ENCODE peak calls at places on chromosome 17, in six cellular contexts. S is transverse colon, E is stomach, R is GM12878, J is sigmoid colon, Q is prostate gland. P is an unnamed sample.

GRCh38 chr17:33205552-33205951 is 87.5 kb downstream of the ASIC2 start:
- DNase-seq in S (no peak), E (no peak), R (no peak), J (no peak), Q (no peak), P (no peak)

GRCh38 chr17:63675607-63676539 is 24.1 kb downstream of the LIMD2 start:
- DNase-seq in S (peak), E (peak), R (no peak), J (peak), Q (peak), P (no peak)

GRCh38 chr17:75625813-75626486 is 7.3 kb upstream of the SMIM5 start:
- DNase-seq in S (no peak), E (no peak), R (no peak), J (no peak), Q (no peak), P (no peak)

GRCh38 chr17:15507001-15507400 is 39.6 kb upstream of the CDRT4 start:
- DNase-seq in S (no peak), E (no peak), R (no peak), J (no peak), Q (no peak), P (no peak)

GRCh38 chr17:35745749-35746320 is 7.2 kb downstream of the GAS2L2 start:
- DNase-seq in S (no peak), E (no peak), R (no peak), J (no peak), Q (no peak), P (no peak)

GRCh38 chr17:60361889-60362288 is 30.0 kb downstream of the USP32 start:
- DNase-seq in S (no peak), E (no peak), R (no peak), J (no peak), Q (no peak), P (no peak)

GRCh38 chr17:42135664-42136653 is 13.4 kb downstream of the HSPB9 start:
- DNase-seq in S (peak), E (peak), R (no peak), J (peak), Q (no peak), P (peak)

GRCh38 chr17:52823155-52823554 is 664.6 kb upstream of the CA10 start:
- DNase-seq in S (no peak), E (no peak), R (no peak), J (no peak), Q (no peak), P (no peak)

GRCh38 chr17:48692049-48692448 is 30.3 kb downstream of the PRAC1 start:
- DNase-seq in S (no peak), E (no peak), R (no peak), J (no peak), Q (no peak), P (no peak)

GRCh38 chr17:73531171-73531570 is 113.1 kb downstream of the SDK2 start:
- DNase-seq in S (no peak), E (no peak), R (no peak), J (no peak), Q (no peak), P (no peak)

GRCh38 chr17:67491009-67491677 is 114.1 kb downstream of the PITPNC1 start:
- DNase-seq in S (peak), E (peak), R (no peak), J (peak), Q (peak), P (peak)

GRCh38 chr17:46027326-46028325 is 28.6 kb downstream of the STH start:
- DNase-seq in S (no peak), E (no peak), R (no peak), J (no peak), Q (no peak), P (peak)

GRCh38 chr17:37168731-37169353 is 206.9 kb upstream of the C17orf78 start:
- DNase-seq in S (no peak), E (no peak), R (no peak), J (no peak), Q (no peak), P (no peak)

GRCh38 chr17:17609121-17609520 is 17.6 kb upstream of the PEMT start:
- DNase-seq in S (no peak), E (no peak), R (no peak), J (no peak), Q (no peak), P (no peak)

GRCh38 chr17:34733351-34733750 is 154.0 kb downstream of the TMEM132E start:
- DNase-seq in S (no peak), E (no peak), R (no peak), J (peak), Q (no peak), P (no peak)

GRCh38 chr17:68832140-68832871 is 122.9 kb downstream of the ABCA8 start:
- DNase-seq in S (peak), E (no peak), R (no peak), J (no peak), Q (no peak), P (no peak)

GRCh38 chr17:54277868-54278267 is 455.1 kb downstream of the KIF2B start:
- DNase-seq in S (no peak), E (no peak), R (no peak), J (no peak), Q (no peak), P (no peak)

GRCh38 chr17:74736423-74737298 is at the start of gene RAB37:
- DNase-seq in S (peak), E (peak), R (no peak), J (no peak), Q (no peak), P (peak)

GRCh38 chr17:17900615-17901520 is 64.1 kb upstream of the SREBF1 start:
- DNase-seq in S (peak), E (peak), R (no peak), J (peak), Q (peak), P (peak)

GRCh38 chr17:27236710-27237315 is 57.1 kb upstream of the WSB1 start:
- DNase-seq in S (peak), E (peak), R (no peak), J (peak), Q (peak), P (no peak)

DNA sequence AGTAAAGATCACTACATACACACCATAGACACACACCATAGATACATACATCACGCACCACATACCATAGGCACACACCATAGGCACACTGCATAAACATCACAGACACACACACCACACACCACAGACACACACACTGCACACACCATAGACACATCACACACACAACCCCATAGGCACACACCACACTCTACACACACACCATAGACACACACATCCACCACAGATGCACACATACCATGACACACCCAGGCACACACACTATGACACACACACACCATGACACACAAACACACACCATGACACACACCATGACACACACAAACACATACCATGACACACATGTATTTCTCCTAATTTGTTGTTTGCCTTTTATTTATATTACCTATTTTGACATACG is 14.1 kb downstream of the TBC1D16 start:
- DNase-seq in S (no peak), E (no peak), R (no peak), J (no peak), Q (no peak), P (no peak)
- TF ChIP-seq CTCF in S (no peak), E (no peak), R (no peak), J (no peak), Q (no peak), P (no peak)

GRCh38 chr17:79182176-79183160 is 107.8 kb downstream of the ENGASE start:
- DNase-seq in S (no peak), E (no peak), R (no peak), J (no peak), Q (no peak), P (no peak)

GRCh38 chr17:79186406-79186805 is 111.8 kb downstream of the ENGASE start:
- DNase-seq in S (no peak), E (no peak), R (no peak), J (no peak), Q (no peak), P (no peak)

GRCh38 chr17:79185671-79186070 is 111.0 kb downstream of the ENGASE start:
- DNase-seq in S (no peak), E (no peak), R (no peak), J (no peak), Q (no peak), P (no peak)

GRCh38 chr17:79180358-79181005 is 105.9 kb downstream of the ENGASE start:
- DNase-seq in S (no peak), E (no peak), R (no peak), J (no peak), Q (no peak), P (no peak)

DNA sequence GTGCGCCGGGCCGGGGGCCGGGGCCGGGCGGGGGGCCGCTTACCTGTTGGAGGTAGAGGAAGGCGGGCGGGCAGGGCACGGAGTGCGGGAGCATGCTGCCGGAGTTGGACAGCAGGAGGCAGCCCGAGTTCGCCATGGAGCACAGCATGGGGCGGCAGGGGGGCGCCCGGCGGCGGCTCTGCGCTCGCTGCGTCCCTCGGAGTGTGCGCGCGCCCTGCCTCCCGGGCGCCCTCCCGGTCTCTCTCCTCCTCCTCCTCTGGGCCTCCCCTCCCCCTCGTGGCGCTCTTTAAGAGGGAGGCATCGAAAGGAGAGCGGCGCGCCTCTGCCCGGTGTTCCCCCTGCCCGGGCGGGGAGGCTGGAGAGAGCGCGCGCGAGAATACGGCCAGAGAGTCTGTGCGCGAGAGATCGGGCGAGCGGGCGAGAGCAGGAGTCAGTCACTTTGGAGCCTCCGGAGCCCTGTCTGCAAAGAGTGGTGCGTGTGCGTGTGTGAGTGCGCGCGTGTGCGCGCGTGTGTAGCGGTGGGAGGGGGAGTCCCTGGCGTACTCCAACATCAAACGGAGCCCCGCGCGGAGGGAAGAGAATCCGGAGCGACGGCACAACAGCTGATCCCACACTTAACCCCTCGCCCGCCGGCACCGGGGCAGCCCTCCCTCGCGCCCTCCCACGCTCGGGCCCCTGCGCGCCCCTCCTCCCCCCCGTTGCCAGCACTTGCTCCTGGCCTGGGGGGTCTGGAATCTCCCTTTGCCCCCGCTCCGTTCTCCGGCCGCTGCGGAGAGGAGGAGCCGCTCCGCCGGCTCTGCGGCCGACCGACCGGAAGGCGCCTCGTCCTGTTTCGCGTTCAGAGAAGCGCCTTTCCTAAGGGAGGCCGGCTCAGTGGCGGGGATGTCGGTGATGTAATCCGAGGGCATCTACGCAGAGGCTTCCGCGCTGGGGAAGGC is 108.9 kb downstream of the ENGASE start:
- DNase-seq in S (no peak), E (no peak), R (no peak), J (no peak), Q (no peak), P (no peak)
- TF ChIP-seq POLR2AphosphoS5 in S (no peak), E (no peak), R (no peak), J (no peak), Q (no peak), P (no peak)

GRCh38 chr17:31061678-31062077 is 33.1 kb upstream of the NF1 start:
- DNase-seq in S (no peak), E (no peak), R (no peak), J (no peak), Q (no peak), P (no peak)
- TF ChIP-seq CTCF in S (no peak), E (no peak), R (peak), J (no peak), Q (no peak), P (no peak)

GRCh38 chr17:50056217-50056960 is 479 bp downstream of the ITGA3 start:
- DNase-seq in S (peak), E (peak), R (no peak), J (peak), Q (peak), P (peak)
- TF ChIP-seq POLR2AphosphoS5 in S (peak), E (no peak), R (no peak), J (no peak), Q (no peak), P (no peak)

DNA sequence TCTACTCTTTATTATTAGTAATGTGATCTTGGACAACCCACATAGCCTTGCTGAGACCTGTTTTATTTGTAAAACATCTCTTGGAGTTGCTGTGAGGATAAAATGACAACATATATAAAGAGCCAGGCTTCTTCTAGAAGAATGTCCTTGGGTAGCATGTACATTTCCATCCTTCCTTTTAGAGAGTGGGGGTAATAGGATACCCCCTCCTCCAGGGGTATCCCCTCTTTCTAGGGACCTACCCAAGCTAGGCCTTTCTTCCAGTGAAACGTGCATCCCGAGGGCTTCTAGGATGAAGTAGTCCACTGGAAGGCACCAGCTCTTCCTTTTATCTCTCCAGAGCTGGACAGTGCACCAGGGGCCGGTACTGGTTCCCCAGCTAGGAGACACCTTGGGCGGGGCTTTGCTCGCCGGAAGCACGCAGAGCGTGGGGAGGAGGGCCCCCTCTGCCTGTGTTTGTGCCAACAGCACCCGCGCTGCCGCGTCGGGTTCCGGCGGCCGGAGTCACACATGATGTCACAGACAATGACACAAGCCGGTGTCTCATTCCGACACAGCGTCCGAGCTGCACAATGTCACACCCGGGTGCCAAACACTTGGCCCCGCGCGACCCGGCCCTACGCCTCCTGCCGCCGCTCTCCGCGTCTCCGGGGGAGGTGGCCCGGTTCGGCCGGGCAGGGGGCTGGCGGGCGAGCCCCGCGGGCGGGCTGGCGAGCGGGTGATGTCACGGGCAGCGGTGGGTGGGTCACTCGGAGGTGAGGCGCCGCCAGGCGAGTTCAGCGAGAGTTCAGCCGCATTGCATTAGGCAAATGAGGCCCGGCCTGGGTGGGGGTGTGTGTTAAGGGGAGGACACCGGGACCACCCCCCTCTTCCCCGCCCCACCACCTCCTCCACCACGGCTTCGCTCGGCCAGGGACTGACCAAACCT is 23.4 kb downstream of the GJD3 start:
- DNase-seq in S (peak), E (peak), R (no peak), J (peak), Q (peak), P (peak)
- TF ChIP-seq CTCF in S (no peak), E (peak), R (peak), J (no peak), Q (no peak), P (peak)

DNA sequence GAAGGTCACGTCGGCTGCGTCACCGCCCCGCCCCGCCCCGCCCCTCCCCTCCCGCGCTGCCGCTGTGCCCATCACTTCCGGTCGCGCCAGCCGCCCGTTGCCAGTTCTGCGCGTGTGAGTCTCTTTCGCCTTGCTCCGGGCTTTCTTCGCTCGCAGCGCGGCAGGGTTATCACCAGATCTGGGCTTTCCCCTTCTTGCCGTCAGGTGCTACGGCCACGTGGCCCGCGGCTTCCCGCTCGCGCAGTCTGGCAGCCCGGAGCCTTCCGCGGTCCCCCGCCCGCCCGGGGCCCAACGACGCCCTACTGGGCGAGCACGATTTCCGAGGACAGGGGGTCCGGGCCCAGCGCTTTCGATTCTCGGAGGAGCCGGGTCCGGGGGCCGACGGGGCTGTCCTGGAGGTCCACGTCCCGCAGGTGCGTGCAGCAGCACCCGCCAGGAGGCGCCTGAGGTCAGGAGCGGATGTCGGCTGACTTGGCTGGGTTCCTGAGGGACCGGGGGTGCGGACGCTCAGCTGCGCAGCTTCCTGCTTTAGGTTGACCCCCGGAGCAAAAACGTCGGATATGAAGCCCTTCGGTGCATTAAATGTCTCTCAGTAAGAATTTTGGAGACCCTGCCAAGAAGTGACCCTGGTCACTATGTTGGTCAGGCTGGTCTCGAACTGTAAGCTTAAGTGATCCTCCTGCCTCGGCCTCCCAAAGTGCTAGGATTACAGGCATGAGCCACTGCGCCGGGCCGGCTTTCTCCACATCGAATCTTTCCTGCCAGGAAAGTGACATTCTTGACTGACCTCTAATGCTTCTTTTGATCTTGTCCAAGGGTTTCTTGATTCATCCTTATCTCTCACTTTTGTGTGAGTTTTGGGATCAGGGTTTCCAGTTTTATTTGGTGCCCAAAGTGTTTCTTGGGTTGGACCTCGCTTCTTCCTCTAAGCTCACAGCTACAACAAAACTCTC is at the start of gene METTL23:
- DNase-seq in S (peak), E (peak), R (no peak), J (peak), Q (peak), P (peak)
- TF ChIP-seq POLR2AphosphoS5 in S (peak), E (peak), R (peak), J (peak), Q (peak), P (peak)

DNA sequence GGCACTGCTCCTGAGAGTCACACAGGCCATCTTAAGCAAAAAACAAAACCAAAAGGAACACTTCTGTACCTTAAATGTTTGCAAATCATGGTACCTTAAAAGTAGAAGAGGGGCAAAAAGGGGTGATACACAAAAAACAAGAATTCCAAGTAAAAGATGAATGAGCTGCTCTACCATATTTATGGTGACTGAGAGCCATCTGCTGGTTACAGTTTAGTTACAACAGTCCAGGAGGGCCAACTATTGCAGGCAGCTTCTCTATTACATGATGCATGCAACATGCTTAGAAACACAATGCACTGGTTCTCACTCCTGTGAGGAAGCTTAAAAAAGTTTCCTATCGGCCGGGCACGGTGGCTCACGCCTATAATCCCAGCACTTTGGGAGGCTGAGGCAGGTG is 53.5 kb downstream of the STX8 start:
- DNase-seq in S (no peak), E (no peak), R (no peak), J (no peak), Q (no peak), P (no peak)
- TF ChIP-seq CTCF in S (peak), E (no peak), R (peak), J (peak), Q (peak), P (peak)

P was measured in spleen.